ENCODE peak calls at places on chromosomes 16 and 17, in ten cellular contexts. U is NCI-H748 treated with DMSO at 0.1 percent for 48 hours; L is HS-5; F is hypothalamus; N is fibroblast of lung; T is activated CD4-positive, alpha-beta T cell treated with anti-CD3 and anti-CD28 coated beads, Interleukin-2, amount 50 U/mL, for 1 hour; V is RCC 7860; Q is M059J; M is stimulated activated CD4-positive, alpha-beta T cell treated with anti-CD3 and anti-CD28 coated beads, Interleukin-4, amount 100 ng/mL, for 4 hours; Z is astrocyte of the cerebellum. S is an unnamed sample.
A peak's percentile ranks its signal among the peaks of the same experiment; 100 is the strongest.

GRCh38 chr16:56245197-56245596 is 53.9 kb downstream of the GNAO1 start:
- DNase-seq in N (peak; percentile 27), F (no peak), Q (peak; percentile 98), V (no peak), T (no peak), U (no peak), Z (no peak), M (no peak), L (no peak), S (no peak)

GRCh38 chr17:332558-333322 is 19.9 kb downstream of the RPH3AL start:
- DNase-seq in Q (no peak), F (no peak), L (no peak), T (no peak), N (peak; percentile 57), U (no peak), M (no peak), V (no peak), Z (no peak), S (no peak)

GRCh38 chr17:4556996-4557395 is 1.8 kb upstream of the MYBBP1A start:
- DNase-seq in Q (no peak), V (no peak), M (no peak), T (no peak), F (no peak), L (no peak), Z (no peak), U (no peak), N (no peak), S (no peak)

GRCh38 chr16:67249762-67250327 is 1.1 kb downstream of the SLC9A5 start:
- DNase-seq in U (no peak), V (no peak), Z (no peak), L (no peak), F (no peak), T (no peak), N (peak; percentile 31), M (no peak), Q (no peak), S (no peak)

GRCh38 chr16:51120289-51121008 is 30.6 kb downstream of the SALL1 start:
- DNase-seq in Q (no peak), F (no peak), L (no peak), T (no peak), M (no peak), V (no peak), U (no peak), Z (no peak), N (no peak), S (no peak)

GRCh38 chr17:59783221-59784016 is 76.0 kb downstream of the VMP1 start:
- DNase-seq in V (peak; percentile 91), Q (peak; percentile 92), F (no peak), Z (no peak), N (peak; percentile 84), T (no peak), L (no peak), M (no peak), U (no peak), S (no peak)

GRCh38 chr16:23355106-23355670 is 53.1 kb downstream of the SCNN1B start:
- DNase-seq in Q (no peak), Z (no peak), F (no peak), M (no peak), T (no peak), V (no peak), N (no peak), L (no peak), U (no peak), S (no peak)

GRCh38 chr17:43517615-43518386 is 28.3 kb downstream of the ETV4 start:
- DNase-seq in Z (no peak), N (peak; percentile 63), L (no peak), Q (peak; percentile 41), U (no peak), F (no peak), M (no peak), T (no peak), V (no peak), S (no peak)

GRCh38 chr16:31404353-31405064 is 11.4 kb downstream of the ITGAD start:
- DNase-seq in T (no peak), Q (peak; percentile 52), M (no peak), V (peak; percentile 61), N (peak; percentile 4), U (no peak), L (no peak), Z (no peak), F (no peak), S (no peak)

GRCh38 chr16:1037023-1037933 is 35.3 kb upstream of the SSTR5 start:
- DNase-seq in M (no peak), U (no peak), F (no peak), V (peak; percentile 67), Q (peak; percentile 80), T (no peak), Z (no peak), L (no peak), N (peak; percentile 40), S (no peak)

GRCh38 chr17:40846515-40847155 is 20.4 kb downstream of the KRT12 start:
- DNase-seq in T (no peak), Q (peak; percentile 37), N (peak; percentile 4), Z (no peak), L (no peak), F (no peak), M (no peak), U (no peak), V (no peak), S (no peak)

GRCh38 chr17:58741121-58741625 is 14.5 kb upstream of the PPM1E start:
- DNase-seq in U (no peak), N (peak; percentile 24), M (no peak), L (peak; percentile 9), Q (peak; percentile 62), V (no peak), T (no peak), F (no peak), Z (no peak), S (no peak)

GRCh38 chr16:65377131-65377649 is 255.3 kb upstream of the CDH11 start:
- DNase-seq in T (no peak), M (no peak), V (no peak), N (peak; percentile 13), Z (no peak), Q (peak; percentile 40), U (no peak), L (no peak), F (no peak), S (no peak)

GRCh38 chr16:89670496-89671431 is 13.1 kb downstream of the SPATA33 start:
- DNase-seq in L (no peak), F (no peak), Z (no peak), M (no peak), Q (peak; percentile 38), T (no peak), U (no peak), N (peak; percentile 22), V (no peak), S (no peak)

GRCh38 chr16:84788968-84789371 is 30.8 kb upstream of the CRISPLD2 start:
- DNase-seq in N (no peak), V (no peak), L (no peak), U (no peak), Q (no peak), Z (no peak), T (no peak), M (no peak), F (no peak), S (no peak)

GRCh38 chr16:2032285-2033056 is 5.8 kb downstream of the NHERF2 start:
- DNase-seq in M (no peak), L (no peak), V (no peak), N (peak; percentile 56), Q (peak; percentile 73), F (peak; percentile 29), Z (no peak), U (no peak), T (no peak), S (no peak)

GRCh38 chr16:80803341-80804060 is 897 bp downstream of the CDYL2 start:
- DNase-seq in V (no peak), Q (peak; percentile 30), U (no peak), T (peak; percentile 42), L (no peak), M (peak; percentile 42), F (no peak), N (peak; percentile 18), Z (no peak), S (no peak)

GRCh38 chr17:72184805-72185204 is 64.0 kb downstream of the SOX9 start:
- DNase-seq in V (no peak), F (no peak), L (no peak), Z (no peak), Q (no peak), N (peak; percentile 38), U (no peak), M (no peak), T (no peak), S (no peak)

GRCh38 chr17:49779730-49780220 is 8.7 kb upstream of the KAT7 start:
- DNase-seq in V (peak; percentile 53), T (peak; percentile 8), Z (peak; percentile 79), F (no peak), U (peak; percentile 18), N (peak; percentile 98), L (peak; percentile 79), M (no peak), Q (peak; percentile 75), S (no peak)

GRCh38 chr17:72502940-72503341 is 382.1 kb downstream of the SOX9 start:
- DNase-seq in Q (peak; percentile 18), Z (no peak), M (no peak), U (no peak), L (no peak), V (no peak), T (no peak), F (no peak), N (no peak), S (no peak)

GRCh38 chr17:74271902-74272563 is 2.0 kb upstream of the DNAI2 start:
- DNase-seq in T (no peak), N (peak; percentile 70), M (no peak), Z (no peak), U (no peak), V (no peak), F (peak; percentile 87), L (no peak), Q (peak; percentile 39), S (no peak)

GRCh38 chr16:81008151-81008789 is 1.3 kb downstream of the CENPN start:
- DNase-seq in T (no peak), V (no peak), F (no peak), Q (no peak), U (no peak), M (no peak), N (no peak), L (no peak), Z (no peak), S (no peak)

GRCh38 chr17:50882851-50883250 is 16.7 kb upstream of the TOB1 start:
- DNase-seq in Q (peak; percentile 71), F (no peak), U (no peak), L (no peak), V (no peak), T (no peak), N (peak; percentile 71), Z (no peak), M (no peak), S (no peak)

GRCh38 chr16:85157813-85158701 is 45.8 kb upstream of the CIBAR2 start:
- DNase-seq in L (no peak), N (no peak), M (no peak), Z (no peak), T (no peak), F (no peak), U (no peak), Q (no peak), V (no peak), S (no peak)

GRCh38 chr16:2858245-2859025 is 465 bp upstream of the PRSS22 start:
- DNase-seq in U (no peak), Z (no peak), V (no peak), L (no peak), T (no peak), F (no peak), N (no peak), M (no peak), Q (no peak), S (peak; percentile 65)

GRCh38 chr17:66347661-66348604 is 45.5 kb downstream of the PRKCA start:
- DNase-seq in N (peak; percentile 56), U (no peak), T (no peak), F (no peak), M (no peak), V (peak; percentile 57), L (no peak), Q (peak; percentile 77), Z (peak; percentile 19), S (peak; percentile 20)

GRCh38 chr17:72839086-72839728 is 253.3 kb downstream of the SLC39A11 start:
- DNase-seq in Q (no peak), F (no peak), N (peak; percentile 36), M (no peak), V (no peak), Z (no peak), L (no peak), T (no peak), U (no peak), S (no peak)

GRCh38 chr17:78013683-78014467 is 55.4 kb downstream of the TNRC6C start:
- DNase-seq in L (peak; percentile 42), T (peak; percentile 43), V (peak; percentile 45), Q (peak; percentile 70), Z (peak; percentile 77), N (peak; percentile 58), M (peak; percentile 37), F (no peak), U (peak; percentile 19), S (peak; percentile 14)